ENCODE peak calls at places on chromosomes 1 and 21, in four cellular contexts. X, N, E and S are unnamed samples.

GRCh38 chr1:29708818-29709710 is 472.7 kb downstream of the PTPRU start:
- DNase-seq in E (peak), X (no peak), N (no peak), S (no peak)

GRCh38 chr1:237890416-237890815 is 306 bp downstream of the ZP4 start:
- DNase-seq in E (no peak), N (no peak), X (no peak), S (no peak)

GRCh38 chr1:27955076-27955475 is 4.7 kb upstream of the XKR8 start:
- DNase-seq in X (no peak), N (no peak), E (no peak), S (no peak)

GRCh38 chr1:205664399-205665108 is 15.8 kb downstream of the SLC45A3 start:
- DNase-seq in E (no peak), X (no peak), N (no peak), S (no peak)

GRCh38 chr1:109901106-109901505 is 9.5 kb upstream of the CSF1 start:
- DNase-seq in E (no peak), X (no peak), N (no peak), S (no peak)

GRCh38 chr1:168483531-168483930 is 60.3 kb downstream of the XCL2 start:
- DNase-seq in E (no peak), X (no peak), N (no peak), S (no peak)

GRCh38 chr1:203771901-203772301 is 6.9 kb downstream of the LAX1 start:
- DNase-seq in N (no peak), X (peak), E (no peak), S (no peak)

GRCh38 chr1:197526736-197527371 is 248.4 kb downstream of the DENND1B start:
- DNase-seq in X (no peak), N (no peak), E (no peak), S (no peak)

GRCh38 chr1:204872262-204872881 is 1.7 kb downstream of the NFASC start:
- DNase-seq in N (no peak), E (no peak), X (no peak), S (no peak)

GRCh38 chr1:225655509-225656258 is 2.8 kb upstream of the ENAH start:
- DNase-seq in E (no peak), N (peak), X (peak), S (peak)

GRCh38 chr21:42466700-42467612 is 29.1 kb downstream of the RSPH1 start:
- DNase-seq in E (no peak), X (peak), N (no peak), S (no peak)

GRCh38 chr1:184270556-184270955 is 116.3 kb upstream of the C1orf21 start:
- DNase-seq in N (no peak), X (no peak), E (no peak), S (no peak)

GRCh38 chr1:175192630-175193338 is at the start of gene KIAA0040:
- DNase-seq in E (peak), N (peak), X (peak), S (peak)

GRCh38 chr1:187267745-187268277 is 439.1 kb downstream of the PLA2G4A start:
- DNase-seq in X (no peak), E (no peak), N (no peak), S (no peak)

GRCh38 chr1:202821467-202821866 is 10.7 kb downstream of the PCAT6 start:
- DNase-seq in N (no peak), E (no peak), X (no peak), S (no peak)

GRCh38 chr1:167728818-167729410 is 7.1 kb downstream of the MPZL1 start:
- DNase-seq in X (no peak), N (no peak), E (no peak), S (no peak)

GRCh38 chr1:177017453-177017852 is 147.1 kb downstream of the ASTN1 start:
- DNase-seq in E (no peak), N (no peak), X (no peak), S (no peak)

GRCh38 chr1:162756523-162756922 is 34.0 kb upstream of the HSD17B7 start:
- DNase-seq in E (no peak), X (no peak), N (no peak), S (no peak)

GRCh38 chr1:2632561-2633361 is at the start of gene MMEL1:
- DNase-seq in E (peak), N (no peak), X (no peak), S (peak)

GRCh38 chr1:62175568-62176179 is 19.0 kb upstream of the L1TD1 start:
- DNase-seq in X (no peak), E (peak), N (no peak), S (no peak)

GRCh38 chr1:215517441-215517891 is 49.6 kb upstream of the KCTD3 start:
- DNase-seq in E (no peak), X (no peak), N (no peak), S (no peak)

GRCh38 chr21:45336870-45337269 is 49.2 kb upstream of the POFUT2 start:
- DNase-seq in E (peak), N (peak), X (peak), S (peak)

GRCh38 chr1:233391338-233391737 is 63.8 kb downstream of the MAP3K21 start:
- DNase-seq in E (no peak), N (no peak), X (no peak), S (no peak)

GRCh38 chr1:23908453-23909341 is 4.5 kb downstream of the CNR2 start:
- DNase-seq in N (no peak), X (no peak), E (no peak), S (no peak)

GRCh38 chr1:115596080-115596795 is 45.5 kb upstream of the VANGL1 start:
- DNase-seq in X (no peak), E (no peak), N (no peak), S (no peak)

GRCh38 chr1:100866041-100866900 is 28.4 kb downstream of the EXTL2 start:
- DNase-seq in E (no peak), X (no peak), N (no peak), S (no peak)

GRCh38 chr1:153611024-153611352 is 1.9 kb downstream of the S100A16 start:
- DNase-seq in N (no peak), E (no peak), X (no peak), S (peak)

GRCh38 chr1:187051618-187052232 is 223.0 kb downstream of the PLA2G4A start:
- DNase-seq in N (no peak), E (no peak), X (no peak), S (no peak)

GRCh38 chr1:109509176-109510134 is at the start of gene AMIGO1:
- DNase-seq in X (peak), E (peak), N (peak), S (no peak)

GRCh38 chr1:182181167-182181572 is 119.7 kb upstream of the ZNF648 start:
- DNase-seq in X (no peak), E (no peak), N (no peak), S (no peak)

GRCh38 chr21:41443562-41443961 is 17.5 kb downstream of the MX1 start:
- DNase-seq in N (no peak), E (no peak), X (no peak), S (no peak)

GRCh38 chr1:59375321-59376220 is 78.7 kb downstream of the FGGY start:
- DNase-seq in N (no peak), X (no peak), E (no peak), S (no peak)

DNA sequence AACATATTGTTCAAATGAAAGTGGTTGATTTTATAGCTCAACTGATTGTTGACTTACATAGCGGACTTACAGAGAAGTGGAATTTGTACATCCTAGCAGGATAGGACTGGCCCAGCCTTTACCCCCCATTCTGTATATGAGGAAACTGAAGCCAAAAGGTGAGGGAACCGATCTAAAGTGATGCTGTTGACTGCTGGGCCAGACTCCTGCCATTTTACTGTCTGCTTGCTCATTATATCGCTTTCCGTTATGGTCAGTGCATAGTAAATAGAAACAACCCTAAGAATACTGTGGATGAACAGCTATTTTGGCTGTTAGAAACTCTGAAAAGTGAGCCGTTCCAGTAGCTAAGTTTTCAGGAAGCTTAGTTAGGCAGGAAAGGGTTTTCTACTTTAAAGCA is 31.9 kb downstream of the PRDM2 start:
- DNase-seq in X (no peak), E (no peak), N (no peak), S (no peak)
- H3K4me3 ChIP-seq in X (no peak), E (no peak), N (no peak), S (no peak)

DNA sequence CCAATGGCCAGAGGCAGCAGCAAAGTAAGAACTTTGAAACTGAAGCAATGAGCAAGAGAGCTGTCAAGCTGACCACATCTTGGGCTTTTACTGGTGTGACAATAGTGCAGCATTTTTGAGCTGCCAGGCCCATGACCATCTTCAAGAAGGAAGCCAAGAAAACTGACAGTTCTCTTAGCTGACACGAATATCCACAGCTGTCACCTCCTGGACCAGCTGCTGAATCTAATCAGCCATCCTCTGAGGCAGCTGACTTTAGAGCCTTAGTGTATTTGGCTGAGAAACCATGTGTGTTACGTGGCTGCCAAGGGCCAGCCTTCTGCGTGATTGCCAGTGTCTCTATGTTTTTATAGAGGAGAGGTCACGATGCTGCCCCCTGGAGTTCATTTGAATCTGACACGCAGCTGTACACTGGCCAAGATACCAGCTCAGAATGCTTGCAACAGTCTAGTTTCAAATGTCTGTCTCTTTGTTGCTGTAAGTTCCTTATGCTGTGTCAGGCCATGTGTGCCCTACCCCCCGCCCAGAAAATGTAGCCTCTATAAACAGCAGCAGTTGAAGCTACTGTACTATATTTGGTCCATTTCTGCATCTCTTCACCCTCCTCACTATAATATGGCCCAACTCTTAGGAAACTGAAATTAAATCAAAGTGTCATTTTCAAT is 39.7 kb downstream of the PALMD start:
- DNase-seq in X (peak), N (peak), E (peak), S (no peak)
- TF ChIP-seq CTCF in X (peak), N (peak), E (peak), S (peak)

DNA sequence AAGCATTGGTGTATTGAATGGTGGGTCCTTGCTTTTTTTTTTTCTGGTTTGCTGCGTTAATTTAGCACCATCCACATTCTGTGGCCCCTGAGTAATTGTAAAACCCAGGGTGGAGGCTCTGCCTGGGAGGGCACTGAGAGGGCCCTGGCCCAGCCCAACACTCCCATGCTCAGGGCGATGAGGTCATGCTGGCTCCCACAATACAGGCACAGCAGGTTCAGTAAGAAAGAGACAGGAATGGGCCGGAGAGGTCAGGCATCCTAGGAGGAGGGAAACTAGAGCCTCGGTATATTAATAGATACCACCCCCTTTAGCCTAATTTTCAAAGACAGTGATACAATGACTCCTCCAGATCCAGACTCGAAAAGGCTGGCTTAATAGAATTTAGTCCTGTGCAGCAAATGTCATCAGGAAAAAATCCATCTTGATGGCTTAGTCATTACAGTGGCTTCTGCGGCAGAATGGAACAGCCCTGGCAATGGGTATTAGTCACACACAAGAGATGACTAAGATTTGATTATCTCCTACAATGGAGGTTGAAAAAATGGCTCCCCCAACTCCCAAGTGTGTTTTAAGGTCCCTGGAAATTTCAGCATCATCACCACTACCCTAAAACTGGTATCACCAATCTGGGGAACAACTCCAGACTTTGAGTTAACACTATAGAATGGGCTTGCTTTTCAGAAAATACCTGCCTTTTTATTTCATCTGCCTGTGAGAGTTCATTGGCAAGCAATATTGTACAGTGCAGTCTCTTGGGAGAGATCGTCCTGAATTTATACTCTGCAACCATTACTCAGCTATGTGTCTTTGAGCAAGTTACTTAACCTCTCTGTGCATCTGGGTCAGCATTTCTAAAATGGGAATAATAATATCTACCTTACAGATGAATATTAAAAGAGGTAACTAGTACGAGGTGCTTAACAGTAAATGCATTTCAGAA is 43.9 kb upstream of the LYST start:
- DNase-seq in N (no peak), E (no peak), X (no peak), S (peak)
- H3K27ac ChIP-seq in N (no peak), E (no peak), X (peak), S (peak)

GRCh38 chr1:76585980-76586674 is 281.2 kb upstream of the ST6GALNAC5 start:
- DNase-seq in X (no peak), N (no peak), E (no peak), S (no peak)
- H3K4me3 ChIP-seq in X (no peak), N (no peak), E (no peak), S (no peak)

GRCh38 chr1:7302873-7303272 is 468.2 kb upstream of the VAMP3 start:
- DNase-seq in X (no peak), E (no peak), N (no peak), S (no peak)
- TF ChIP-seq CTCF in X (no peak), E (no peak), N (no peak), S (no peak)

GRCh38 chr1:243742814-243743213 is 107.2 kb downstream of the AKT3 start:
- DNase-seq in N (no peak), E (no peak), X (no peak), S (no peak)

GRCh38 chr1:243735457-243735856 is 114.6 kb downstream of the AKT3 start:
- DNase-seq in N (no peak), X (no peak), E (no peak), S (no peak)

GRCh38 chr1:243740255-243740999 is 109.6 kb downstream of the AKT3 start:
- DNase-seq in E (no peak), N (no peak), X (no peak), S (no peak)

GRCh38 chr1:243738020-243738419 is 112.0 kb downstream of the AKT3 start:
- DNase-seq in X (no peak), E (no peak), N (no peak), S (no peak)

GRCh38 chr1:243739335-243740003 is 110.6 kb downstream of the AKT3 start:
- DNase-seq in N (no peak), E (no peak), X (no peak), S (no peak)
- H3K27ac ChIP-seq in N (no peak), E (no peak), X (no peak), S (no peak)